ENCODE peak calls at places on chromosomes 11 and 22, in six cellular contexts. F is stimulated activated CD8-positive, alpha-beta memory T cell treated with anti-CD3 and anti-CD28 coated beads, Interleukin-4, amount 100 ng/mL, for 1 hour; S is NCI-H1436; O is stimulated activated CD4-positive, alpha-beta T cell treated with anti-CD3 and anti-CD28 coated beads, Interleukin-15, amount 100 ng/mL, for 1 hour; G is lower lobe of right lung; V is HTR-8/SVneo. C is an unnamed sample.

GRCh38 chr11:31340903-31341572 is 28.5 kb downstream of the DCDC1 start:
- DNase-seq in F (no peak), S (no peak), O (no peak), G (no peak), V (no peak), C (no peak)

GRCh38 chr11:77127969-77128691 is at the start of gene MYO7A:
- DNase-seq in F (no peak), S (no peak), O (no peak), G (no peak), V (peak), C (peak)

GRCh38 chr11:60951611-60951908 is 416 bp downstream of the SLC15A3 start:
- DNase-seq in F (no peak), S (no peak), O (no peak), G (no peak), V (no peak), C (no peak)

GRCh38 chr11:119721129-119722120 is 7.6 kb downstream of the NECTIN1 start:
- DNase-seq in F (no peak), S (no peak), O (no peak), G (no peak), V (peak), C (no peak)

GRCh38 chr11:114179234-114179941 is 116.8 kb upstream of the NNMT start:
- DNase-seq in F (no peak), S (no peak), O (no peak), G (peak), V (no peak), C (no peak)

GRCh38 chr22:30292069-30292970 is 3.0 kb upstream of the CASTOR1 start:
- DNase-seq in F (no peak), S (no peak), O (no peak), G (no peak), V (no peak), C (no peak)

GRCh38 chr22:46362221-46362933 is 26.9 kb downstream of the TRMU start:
- DNase-seq in F (no peak), S (no peak), O (no peak), G (peak), V (no peak), C (no peak)

GRCh38 chr22:48707749-48708557 is 1119.7 kb downstream of the BRD1 start:
- DNase-seq in F (no peak), S (no peak), O (no peak), G (no peak), V (no peak), C (peak)

GRCh38 chr11:73653996-73654395 is 7.6 kb downstream of the PLEKHB1 start:
- DNase-seq in F (no peak), S (no peak), O (no peak), G (no peak), V (no peak), C (no peak)

GRCh38 chr11:33930317-33931021 is 38.6 kb upstream of the LMO2 start:
- DNase-seq in F (no peak), S (no peak), O (no peak), G (no peak), V (no peak), C (peak)

GRCh38 chr11:92886243-92886905 is 83.1 kb upstream of the MTNR1B start:
- DNase-seq in F (no peak), S (peak), O (no peak), G (no peak), V (peak), C (no peak)

GRCh38 chr11:45754261-45754709 is 50.7 kb upstream of the SLC35C1 start:
- DNase-seq in F (no peak), S (no peak), O (no peak), G (peak), V (peak), C (no peak)

GRCh38 chr22:18999416-18999815 is 63.3 kb upstream of the PRODH start:
- DNase-seq in F (no peak), S (no peak), O (no peak), G (no peak), V (no peak), C (no peak)

GRCh38 chr11:44146931-44147330 is 51.5 kb downstream of the EXT2 start:
- DNase-seq in F (no peak), S (no peak), O (no peak), G (no peak), V (no peak), C (no peak)

GRCh38 chr22:33271390-33272161 is 213.4 kb upstream of the SYN3 start:
- DNase-seq in F (no peak), S (no peak), O (no peak), G (no peak), V (no peak), C (no peak)

GRCh38 chr11:36196476-36197099 is 92.6 kb downstream of the COMMD9 start:
- DNase-seq in F (no peak), S (no peak), O (no peak), G (no peak), V (no peak), C (no peak)

GRCh38 chr11:14144905-14145304 is 182.4 kb downstream of the SPON1 start:
- DNase-seq in F (no peak), S (peak), O (no peak), G (no peak), V (no peak), C (no peak)

GRCh38 chr11:19276859-19277808 is 36.4 kb upstream of the E2F8 start:
- DNase-seq in F (no peak), S (no peak), O (no peak), G (no peak), V (no peak), C (no peak)

GRCh38 chr22:33553493-33553892 is 366.8 kb downstream of the LARGE1 start:
- DNase-seq in F (no peak), S (no peak), O (no peak), G (no peak), V (no peak), C (no peak)

GRCh38 chr11:10581481-10582019 is 13.1 kb upstream of the LYVE1 start:
- DNase-seq in F (no peak), S (no peak), O (no peak), G (peak), V (no peak), C (no peak)

GRCh38 chr11:94175545-94175944 is 46.9 kb downstream of the PANX1 start:
- DNase-seq in F (no peak), S (no peak), O (no peak), G (no peak), V (no peak), C (no peak)

GRCh38 chr22:49259870-49260615 is 567.6 kb downstream of the BRD1 start:
- DNase-seq in F (no peak), S (no peak), O (no peak), G (no peak), V (no peak), C (no peak)

GRCh38 chr22:30892286-30892685 is 76.3 kb downstream of the MORC2 start:
- DNase-seq in F (no peak), S (no peak), O (no peak), G (no peak), V (no peak), C (no peak)

GRCh38 chr22:43853328-43853931 is 8.9 kb downstream of the SULT4A1 start:
- DNase-seq in F (no peak), S (no peak), O (no peak), G (no peak), V (no peak), C (no peak)

GRCh38 chr11:77411238-77411637 is 62.7 kb downstream of the PAK1 start:
- DNase-seq in F (peak), S (no peak), O (no peak), G (peak), V (peak), C (no peak)

GRCh38 chr11:56521955-56522354 is 21.1 kb downstream of the OR5M11 start:
- DNase-seq in F (no peak), S (no peak), O (no peak), G (no peak), V (no peak), C (no peak)

GRCh38 chr22:22395230-22395629 is 113.3 kb downstream of the ZNF280B start:
- DNase-seq in F (no peak), S (no peak), O (no peak), G (no peak), V (no peak), C (no peak)

GRCh38 chr22:17954860-17955587 is 69.3 kb downstream of the MICAL3 start:
- DNase-seq in F (no peak), S (no peak), O (no peak), G (no peak), V (no peak), C (peak)

GRCh38 chr22:50272103-50272782 is 2.1 kb upstream of the MAPK11 start:
- DNase-seq in F (no peak), S (no peak), O (no peak), G (no peak), V (no peak), C (no peak)

GRCh38 chr22:48619721-48620120 is 1208.0 kb downstream of the BRD1 start:
- DNase-seq in F (no peak), S (no peak), O (no peak), G (no peak), V (no peak), C (no peak)

C was measured in NCI-H524 treated with DMSO at 0.1 percent for 48 hours.